ENCODE peak calls at places on chromosomes 4 and X, in five cellular contexts. M, P, J, Y and E are unnamed samples. For H3K36me3, the result is how much of the 10 kb centered on the place peaks cover.

GRCh38 chr4:8182858-8183725 is 16.0 kb upstream of the SH3TC1 start:
- DNase-seq in Y (peak), P (no peak), M (peak), J (peak), E (peak)

GRCh38 chr4:25977397-25978170 is 63.6 kb downstream of the SMIM20 start:
- DNase-seq in P (no peak), J (no peak), M (no peak), Y (no peak), E (no peak)

GRCh38 chr4:7171191-7171900 is 21.0 kb upstream of the SORCS2 start:
- DNase-seq in P (no peak), Y (peak), J (no peak), M (peak), E (no peak)

GRCh38 chr4:6062133-6062532 is 43.9 kb upstream of the C4orf50 start:
- DNase-seq in M (no peak), P (no peak), J (no peak), Y (no peak), E (no peak)

GRCh38 chr4:177190995-177191568 is 118.6 kb upstream of the NEIL3 start:
- DNase-seq in J (no peak), P (no peak), M (no peak), Y (peak), E (no peak)

GRCh38 chr4:189792819-189793618 is 147.7 kb upstream of the FRG1 start:
- DNase-seq in Y (peak), J (peak), M (no peak), P (peak), E (no peak)

GRCh38 chr4:5638316-5638715 is 70.0 kb downstream of the EVC2 start:
- DNase-seq in M (peak), P (no peak), J (no peak), Y (peak), E (peak)

GRCh38 chrX:7330971-7331746 is 183.2 kb upstream of the PUDP start:
- DNase-seq in J (no peak), Y (no peak), M (no peak), P (no peak), E (no peak)

GRCh38 chr4:153207561-153207960 is 3.3 kb downstream of the TRIM2 start:
- DNase-seq in Y (no peak), P (peak), M (no peak), J (peak), E (no peak)

GRCh38 chr4:112173593-112174559 is 28.6 kb downstream of the FAM241A start:
- DNase-seq in Y (peak), M (no peak), J (peak), P (no peak), E (no peak)

GRCh38 chr4:31575504-31575903 is 855.3 kb downstream of the PCDH7 start:
- DNase-seq in P (no peak), J (no peak), Y (no peak), M (no peak), E (no peak)

GRCh38 chr4:8900588-8900987 is 28.9 kb upstream of the HMX1 start:
- DNase-seq in M (no peak), J (no peak), P (no peak), Y (no peak), E (no peak)

GRCh38 chr4:159006202-159006601 is 96.7 kb upstream of the RAPGEF2 start:
- DNase-seq in J (no peak), Y (peak), P (no peak), M (peak), E (no peak)

GRCh38 chr4:33107813-33108212 is 2387.6 kb downstream of the PCDH7 start:
- DNase-seq in Y (no peak), P (no peak), J (no peak), M (no peak), E (no peak)

GRCh38 chrX:125289920-125290319 is 29.8 kb upstream of the TEX13C start:
- DNase-seq in Y (no peak), M (no peak), J (no peak), P (no peak), E (no peak)

GRCh38 chr4:2388430-2389182 is 29.8 kb downstream of the ZFYVE28 start:
- DNase-seq in P (no peak), J (no peak), M (no peak), Y (no peak), E (no peak)

GRCh38 chrX:135513140-135513535 is 7.3 kb upstream of the INTS6L start:
- DNase-seq in M (no peak), P (no peak), Y (no peak), J (no peak), E (no peak)

GRCh38 chrX:85089321-85089840 is 85.7 kb downstream of the APOOL start:
- DNase-seq in M (no peak), Y (no peak), J (no peak), P (no peak), E (no peak)

GRCh38 chr4:145609494-145610427 is 9.4 kb upstream of the MMAA start:
- DNase-seq in M (no peak), P (peak), Y (peak), J (peak), E (no peak)

GRCh38 chr4:106194801-106195200 is 121.2 kb downstream of the TBCK start:
- DNase-seq in P (no peak), Y (no peak), J (no peak), M (no peak), E (no peak)

GRCh38 chr4:151874328-151874727 is 113.5 kb upstream of the GATB start:
- DNase-seq in Y (no peak), P (no peak), M (no peak), J (no peak), E (no peak)

GRCh38 chr4:47717173-47717572 is 120.7 kb downstream of the CORIN start:
- DNase-seq in M (no peak), J (no peak), P (no peak), Y (no peak), E (no peak)

GRCh38 chrX:134174859-134175258 is 62.1 kb upstream of the CCDC160 start:
- DNase-seq in M (no peak), Y (no peak), J (no peak), P (peak), E (no peak)

DNA sequence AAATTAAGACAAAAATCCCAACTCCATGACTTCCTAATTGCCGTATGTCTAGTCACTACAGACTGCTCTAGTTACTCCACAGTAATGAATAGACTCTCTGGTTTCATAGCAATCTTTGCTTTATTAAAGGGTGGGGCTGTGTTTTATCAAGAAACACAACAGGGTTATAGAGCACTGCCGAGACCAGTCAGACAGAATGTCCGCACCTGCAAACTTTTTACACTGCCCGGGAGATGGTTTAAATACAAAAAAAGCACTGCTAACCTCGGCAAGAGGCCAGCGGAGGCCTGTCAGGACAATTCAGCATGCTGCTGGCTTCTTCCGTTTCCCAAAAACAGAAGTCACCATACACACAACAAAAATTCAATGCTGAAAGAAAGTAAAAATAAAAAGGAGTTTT is 67.4 kb downstream of the IRF2 start:
- DNase-seq in Y (peak), P (no peak), M (no peak), J (peak), E (no peak)
- H3K27ac ChIP-seq in Y (peak), P (no peak), M (peak), J (peak), E (no peak)

DNA sequence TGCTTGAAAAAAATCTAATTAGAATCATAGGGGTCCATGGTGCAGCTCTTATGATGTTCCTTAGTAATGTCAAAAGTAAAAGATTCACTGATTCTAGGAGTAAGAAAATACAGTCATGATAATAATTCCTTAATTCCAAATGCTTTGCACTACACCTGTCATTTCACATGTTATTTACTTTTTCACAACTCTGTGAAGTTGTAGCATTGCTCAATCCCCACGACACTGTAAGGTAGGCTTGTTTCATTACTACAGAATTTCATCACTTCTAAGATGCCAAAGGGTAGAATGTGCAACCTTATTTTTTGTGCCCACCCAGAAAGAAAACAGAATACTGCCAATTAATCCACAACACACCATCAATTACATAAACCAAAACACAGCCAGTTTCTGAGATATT is 46.1 kb upstream of the LNX1 start:
- DNase-seq in Y (no peak), M (no peak), J (no peak), P (no peak), E (no peak)
- H3K36me3 ChIP-seq in Y (under half), M (under half), J (under half), P (under half), E (under half)

GRCh38 chrX:72079607-72080006 is 52.1 kb downstream of the RTL5 start:
- DNase-seq in Y (no peak), J (no peak), P (no peak), M (no peak), E (no peak)
- H3K27ac ChIP-seq in Y (no peak), J (peak), P (peak), M (no peak), E (no peak)

GRCh38 chr4:128827280-128827679 is 17.8 kb downstream of the JADE1 start:
- DNase-seq in P (no peak), M (no peak), Y (no peak), J (no peak), E (no peak)
- H3K36me3 ChIP-seq in P (under half), M (under half), Y (under half), J (under half), E (under half)